ENCODE peak calls at places on chromosome 4, in eight cellular contexts. F, K, T, A, I, D, Y and P are unnamed samples.

GRCh38 chr4:155946486-155946885 is 7.2 kb downstream of the CTSO start:
- DNase-seq in F (no peak), K (no peak), T (no peak), A (no peak), I (peak; percentile 76), D (no peak), Y (no peak), P (no peak)

GRCh38 chr4:75512336-75513211 is 1.6 kb downstream of the RCHY1 start:
- DNase-seq in F (no peak), K (no peak), T (no peak), A (no peak), I (peak; percentile 83), D (no peak), Y (peak; percentile 34), P (peak; percentile 44)

GRCh38 chr4:72376901-72377300 is 192.1 kb downstream of the ADAMTS3 start:
- DNase-seq in F (no peak), K (no peak), T (no peak), A (no peak), I (no peak), D (no peak), Y (no peak), P (no peak)

GRCh38 chr4:146275370-146275769 is 61.0 kb downstream of the REELD1 start:
- DNase-seq in F (no peak), K (no peak), T (no peak), A (no peak), I (no peak), D (no peak), Y (no peak), P (no peak)

GRCh38 chr4:181330654-181331595 is 912.3 kb upstream of the TENM3 start:
- DNase-seq in F (peak; percentile 13), K (no peak), T (no peak), A (no peak), I (no peak), D (no peak), Y (no peak), P (no peak)

GRCh38 chr4:98151145-98151929 is 8.1 kb upstream of the STPG2 start:
- DNase-seq in F (no peak), K (no peak), T (no peak), A (peak; percentile 6), I (no peak), D (no peak), Y (no peak), P (no peak)

GRCh38 chr4:108544504-108544903 is 75.9 kb upstream of the RPL34 start:
- DNase-seq in F (no peak), K (no peak), T (no peak), A (no peak), I (peak; percentile 19), D (no peak), Y (no peak), P (no peak)

GRCh38 chr4:99457270-99457669 is 22.1 kb upstream of the ADH7 start:
- DNase-seq in F (no peak), K (no peak), T (no peak), A (no peak), I (no peak), D (no peak), Y (no peak), P (no peak)

GRCh38 chr4:2583517-2583916 is 47.1 kb downstream of the FAM193A start:
- DNase-seq in F (no peak), K (no peak), T (no peak), A (no peak), I (peak; percentile 25), D (no peak), Y (no peak), P (no peak)

GRCh38 chr4:89111833-89112563 is 665 bp downstream of the TIGD2 start:
- DNase-seq in F (no peak), K (no peak), T (no peak), A (no peak), I (peak; percentile 88), D (no peak), Y (peak; percentile 9), P (no peak)

GRCh38 chr4:163679189-163679588 is 184.7 kb downstream of the TMA16 start:
- DNase-seq in F (no peak), K (no peak), T (no peak), A (peak; percentile 22), I (no peak), D (no peak), Y (no peak), P (no peak)

GRCh38 chr4:46505131-46505530 is 115.2 kb upstream of the GABRA2 start:
- DNase-seq in F (no peak), K (no peak), T (no peak), A (no peak), I (no peak), D (no peak), Y (no peak), P (no peak)

GRCh38 chr4:1194028-1194900 is 21.9 kb upstream of the SPON2 start:
- DNase-seq in F (peak; percentile 75), K (peak; percentile 42), T (peak; percentile 87), A (no peak), I (no peak), D (peak; percentile 64), Y (peak; percentile 4), P (no peak)

GRCh38 chr4:34194585-34194984 is 2049.7 kb downstream of the ARAP2 start:
- DNase-seq in F (no peak), K (no peak), T (no peak), A (no peak), I (no peak), D (no peak), Y (no peak), P (no peak)

GRCh38 chr4:155005395-155006087 is 202.9 kb upstream of the NPY2R start:
- DNase-seq in F (no peak), K (no peak), T (no peak), A (no peak), I (peak; percentile 71), D (no peak), Y (no peak), P (no peak)

GRCh38 chr4:140450352-140450751 is 22.9 kb upstream of the CLGN start:
- DNase-seq in F (no peak), K (no peak), T (no peak), A (no peak), I (no peak), D (no peak), Y (no peak), P (no peak)

GRCh38 chr4:103307479-103308042 is 109.4 kb upstream of the CENPE start:
- DNase-seq in F (no peak), K (peak; percentile 3), T (no peak), A (no peak), I (no peak), D (no peak), Y (no peak), P (no peak)

DNA sequence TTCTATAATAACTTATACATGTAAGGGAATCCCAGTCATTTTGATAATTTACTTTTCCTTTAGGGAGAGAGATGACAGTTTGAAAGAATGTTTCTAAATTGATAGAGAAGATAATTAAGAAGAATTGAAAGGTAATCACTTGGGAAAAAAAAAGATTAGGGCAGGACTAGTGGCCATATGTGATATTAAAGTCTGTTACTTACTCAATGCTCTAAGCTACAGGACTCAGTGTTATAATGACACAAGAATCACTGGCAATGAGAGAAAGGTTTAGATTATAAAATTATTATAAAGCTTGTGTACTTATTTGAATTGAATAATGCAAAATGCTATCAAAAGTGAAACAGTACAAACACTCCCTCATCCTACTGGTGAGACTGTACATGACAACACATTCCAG is 265.3 kb downstream of the BANK1 start:
- DNase-seq in F (no peak), K (no peak), T (no peak), A (no peak), I (no peak), D (no peak), Y (no peak), P (no peak)
- TF ChIP-seq CTCF in F (no peak), K (no peak), T (no peak), A (no peak), I (no peak), D (no peak), Y (peak; percentile 30), P (no peak)

GRCh38 chr4:94744830-94745229 is 12.9 kb upstream of the BMPR1B start:
- DNase-seq in F (no peak), K (no peak), T (no peak), A (no peak), I (no peak), D (no peak), Y (no peak), P (no peak)

GRCh38 chr4:94741304-94741703 is 16.5 kb upstream of the BMPR1B start:
- DNase-seq in F (no peak), K (no peak), T (no peak), A (no peak), I (peak; percentile 16), D (no peak), Y (no peak), P (no peak)

GRCh38 chr4:94743838-94744237 is 13.9 kb upstream of the BMPR1B start:
- DNase-seq in F (no peak), K (no peak), T (no peak), A (no peak), I (no peak), D (no peak), Y (no peak), P (no peak)

GRCh38 chr4:94746746-94747145 is 11.0 kb upstream of the BMPR1B start:
- DNase-seq in F (no peak), K (no peak), T (no peak), A (no peak), I (no peak), D (no peak), Y (no peak), P (no peak)
- TF ChIP-seq CTCF in F (no peak), K (peak; percentile 44), T (peak; percentile 18), A (no peak), I (no peak), D (no peak), Y (no peak), P (no peak)

DNA sequence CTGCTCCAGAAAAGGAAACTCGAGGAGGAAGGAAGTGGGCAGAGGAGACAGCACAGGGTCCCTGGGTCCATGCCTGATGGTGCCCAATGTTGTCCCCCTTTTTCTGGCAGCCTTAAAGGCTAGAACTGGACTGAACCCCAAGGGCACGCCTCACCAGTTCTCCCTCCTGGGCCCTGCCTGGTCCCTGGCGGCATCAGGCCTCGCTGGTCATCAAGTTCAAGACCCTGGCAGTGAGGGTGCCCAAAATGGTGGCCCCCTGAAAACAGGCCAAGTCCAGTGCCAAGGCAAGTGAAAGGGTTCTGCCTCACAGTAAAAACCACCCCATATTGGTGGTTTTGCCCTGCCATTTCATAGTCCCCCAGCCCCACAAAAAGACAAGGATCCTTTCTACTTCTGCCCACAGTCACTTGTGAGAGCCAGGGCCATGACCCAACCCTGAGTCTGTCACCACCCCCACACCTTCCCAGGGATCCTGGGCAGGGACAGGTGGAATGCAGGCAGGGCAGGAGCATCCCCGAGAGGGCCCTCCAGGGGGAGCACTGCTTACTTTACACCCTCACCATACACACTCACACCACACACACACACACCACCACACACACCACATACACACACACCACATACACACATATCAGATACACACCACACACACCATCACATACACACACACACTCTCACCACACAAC is 107.6 kb downstream of the DCTD start:
- DNase-seq in F (no peak), K (no peak), T (no peak), A (no peak), I (peak; percentile 14), D (no peak), Y (peak; percentile 21), P (peak; percentile 24)
- TF ChIP-seq CTCF in F (no peak), K (peak; percentile 21), T (no peak), A (no peak), I (no peak), D (no peak), Y (no peak), P (no peak)

DNA sequence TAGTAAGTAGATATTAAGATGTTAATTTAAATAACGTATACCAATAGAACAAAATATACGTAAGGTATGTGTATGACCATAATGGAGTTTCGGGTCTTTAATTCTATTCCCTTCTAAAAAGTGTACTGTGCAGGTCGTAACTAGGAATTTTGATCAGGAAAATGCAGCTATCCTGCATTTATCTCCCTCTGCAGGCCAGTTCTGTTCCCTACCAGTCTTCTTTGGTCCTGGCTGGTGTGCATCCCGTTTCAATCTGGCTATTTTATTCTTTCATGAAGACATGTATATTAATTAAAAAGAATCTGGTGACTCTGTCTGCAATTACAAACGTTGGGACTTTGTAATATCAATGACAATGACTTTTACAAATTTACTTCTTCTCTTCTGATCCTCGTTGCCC is 534.1 kb upstream of the AADAT start:
- DNase-seq in F (no peak), K (no peak), T (no peak), A (no peak), I (no peak), D (no peak), Y (no peak), P (no peak)
- TF ChIP-seq CTCF in F (no peak), K (peak; percentile 32), T (no peak), A (no peak), I (no peak), D (no peak), Y (no peak), P (no peak)